ENCODE peak calls at places on chromosome 17, in nine cellular contexts. One of them, this sample, is unnamed.

GRCh38 chr17:1535737-1536136 is 19.3 kb upstream of the INPP5K start:
- DNase-seq in breast epithelium: no peak
- DNase-seq in sigmoid colon: no peak
- DNase-seq in cardiac fibroblast: no peak
- DNase-seq in AG10803: no peak
- DNase-seq in mesenchymal stem cell: no peak
- DNase-seq in lower leg skin: no peak
- DNase-seq in fibroblast of lung: no peak
- DNase-seq in SK-N-MC: no peak
- DNase-seq in this sample: no peak

GRCh38 chr17:67689534-67690177 is 28.1 kb upstream of the NOL11 start:
- DNase-seq in breast epithelium: no peak
- DNase-seq in sigmoid colon: no peak
- DNase-seq in cardiac fibroblast: peak; percentile 84
- DNase-seq in AG10803: peak; percentile 67
- DNase-seq in mesenchymal stem cell: peak; percentile 70
- DNase-seq in lower leg skin: no peak
- DNase-seq in fibroblast of lung: peak; percentile 48
- DNase-seq in SK-N-MC: peak; percentile 50
- DNase-seq in this sample: no peak

GRCh38 chr17:35028531-35029262 is 34.8 kb downstream of the RFFL start:
- DNase-seq in breast epithelium: no peak
- DNase-seq in sigmoid colon: no peak
- DNase-seq in cardiac fibroblast: peak; percentile 55
- DNase-seq in AG10803: no peak
- DNase-seq in mesenchymal stem cell: no peak
- DNase-seq in lower leg skin: no peak
- DNase-seq in fibroblast of lung: peak; percentile 25
- DNase-seq in SK-N-MC: no peak
- DNase-seq in this sample: no peak

GRCh38 chr17:68291836-68292688 is 767 bp downstream of the ARSG start:
- DNase-seq in breast epithelium: peak; percentile 80
- DNase-seq in sigmoid colon: peak; percentile 77
- DNase-seq in cardiac fibroblast: peak; percentile 76
- DNase-seq in AG10803: peak; percentile 53
- DNase-seq in mesenchymal stem cell: peak; percentile 85
- DNase-seq in lower leg skin: peak; percentile 95
- DNase-seq in fibroblast of lung: peak; percentile 77
- DNase-seq in SK-N-MC: peak; percentile 26
- DNase-seq in this sample: peak; percentile 96

GRCh38 chr17:38735161-38735997 is 5.2 kb downstream of the CISD3 start:
- DNase-seq in breast epithelium: no peak
- DNase-seq in sigmoid colon: no peak
- DNase-seq in cardiac fibroblast: peak; percentile 46
- DNase-seq in AG10803: no peak
- DNase-seq in mesenchymal stem cell: peak; percentile 45
- DNase-seq in lower leg skin: peak; percentile 92
- DNase-seq in fibroblast of lung: no peak
- DNase-seq in SK-N-MC: no peak
- DNase-seq in this sample: no peak

GRCh38 chr17:31155208-31155810 is 60.5 kb downstream of the NF1 start:
- DNase-seq in breast epithelium: no peak
- DNase-seq in sigmoid colon: no peak
- DNase-seq in cardiac fibroblast: peak; percentile 19
- DNase-seq in AG10803: peak; percentile 13
- DNase-seq in mesenchymal stem cell: no peak
- DNase-seq in lower leg skin: no peak
- DNase-seq in fibroblast of lung: peak; percentile 47
- DNase-seq in SK-N-MC: no peak
- DNase-seq in this sample: no peak

GRCh38 chr17:17836818-17837379 is at the start of gene SREBF1:
- DNase-seq in breast epithelium: no peak
- DNase-seq in sigmoid colon: peak; percentile 86
- DNase-seq in cardiac fibroblast: peak; percentile 54
- DNase-seq in AG10803: no peak
- DNase-seq in mesenchymal stem cell: peak; percentile 79
- DNase-seq in lower leg skin: peak; percentile 93
- DNase-seq in fibroblast of lung: peak; percentile 53
- DNase-seq in SK-N-MC: no peak
- DNase-seq in this sample: no peak

GRCh38 chr17:77356109-77356689 is 215.4 kb downstream of the SEC14L1 start:
- DNase-seq in breast epithelium: no peak
- DNase-seq in sigmoid colon: peak; percentile 62
- DNase-seq in cardiac fibroblast: peak; percentile 40
- DNase-seq in AG10803: no peak
- DNase-seq in mesenchymal stem cell: no peak
- DNase-seq in lower leg skin: peak; percentile 76
- DNase-seq in fibroblast of lung: no peak
- DNase-seq in SK-N-MC: no peak
- DNase-seq in this sample: peak; percentile 83

GRCh38 chr17:21019976-21020575 is 22.7 kb downstream of the USP22 start:
- DNase-seq in breast epithelium: no peak
- DNase-seq in sigmoid colon: peak; percentile 73
- DNase-seq in cardiac fibroblast: peak; percentile 59
- DNase-seq in AG10803: peak; percentile 41
- DNase-seq in mesenchymal stem cell: peak; percentile 29
- DNase-seq in lower leg skin: no peak
- DNase-seq in fibroblast of lung: no peak
- DNase-seq in SK-N-MC: no peak
- DNase-seq in this sample: no peak

GRCh38 chr17:34527908-34528470 is 51.4 kb upstream of the TMEM132E start:
- DNase-seq in breast epithelium: no peak
- DNase-seq in sigmoid colon: no peak
- DNase-seq in cardiac fibroblast: no peak
- DNase-seq in AG10803: no peak
- DNase-seq in mesenchymal stem cell: no peak
- DNase-seq in lower leg skin: no peak
- DNase-seq in fibroblast of lung: no peak
- DNase-seq in SK-N-MC: no peak
- DNase-seq in this sample: no peak

GRCh38 chr17:32621612-32622312 is 135.0 kb downstream of the CDK5R1 start:
- DNase-seq in breast epithelium: no peak
- DNase-seq in sigmoid colon: no peak
- DNase-seq in cardiac fibroblast: peak; percentile 13
- DNase-seq in AG10803: peak; percentile 0
- DNase-seq in mesenchymal stem cell: peak; percentile 57
- DNase-seq in lower leg skin: no peak
- DNase-seq in fibroblast of lung: no peak
- DNase-seq in SK-N-MC: no peak
- DNase-seq in this sample: no peak

GRCh38 chr17:40558651-40559015 is 6.6 kb downstream of the CCR7 start:
- DNase-seq in breast epithelium: no peak
- DNase-seq in sigmoid colon: no peak
- DNase-seq in cardiac fibroblast: peak; percentile 2
- DNase-seq in AG10803: no peak
- DNase-seq in mesenchymal stem cell: no peak
- DNase-seq in lower leg skin: no peak
- DNase-seq in fibroblast of lung: no peak
- DNase-seq in SK-N-MC: no peak
- DNase-seq in this sample: peak; percentile 86

GRCh38 chr17:40560592-40561293 is 4.5 kb downstream of the CCR7 start:
- DNase-seq in breast epithelium: no peak
- DNase-seq in sigmoid colon: no peak
- DNase-seq in cardiac fibroblast: peak; percentile 85
- DNase-seq in AG10803: peak; percentile 41
- DNase-seq in mesenchymal stem cell: peak; percentile 78
- DNase-seq in lower leg skin: peak; percentile 85
- DNase-seq in fibroblast of lung: peak; percentile 92
- DNase-seq in SK-N-MC: no peak
- DNase-seq in this sample: peak; percentile 88

GRCh38 chr17:40559016-40559853 is 6.0 kb downstream of the CCR7 start:
- DNase-seq in breast epithelium: peak; percentile 82
- DNase-seq in sigmoid colon: no peak
- DNase-seq in cardiac fibroblast: peak; percentile 8
- DNase-seq in AG10803: no peak
- DNase-seq in mesenchymal stem cell: no peak
- DNase-seq in lower leg skin: peak; percentile 90
- DNase-seq in fibroblast of lung: no peak
- DNase-seq in SK-N-MC: no peak
- DNase-seq in this sample: peak; percentile 83

GRCh38 chr17:40561294-40561870 is 3.9 kb downstream of the CCR7 start:
- DNase-seq in breast epithelium: no peak
- DNase-seq in sigmoid colon: no peak
- DNase-seq in cardiac fibroblast: peak; percentile 34
- DNase-seq in AG10803: no peak
- DNase-seq in mesenchymal stem cell: peak; percentile 47
- DNase-seq in lower leg skin: peak; percentile 75
- DNase-seq in fibroblast of lung: no peak
- DNase-seq in SK-N-MC: no peak
- DNase-seq in this sample: peak; percentile 78

DNA sequence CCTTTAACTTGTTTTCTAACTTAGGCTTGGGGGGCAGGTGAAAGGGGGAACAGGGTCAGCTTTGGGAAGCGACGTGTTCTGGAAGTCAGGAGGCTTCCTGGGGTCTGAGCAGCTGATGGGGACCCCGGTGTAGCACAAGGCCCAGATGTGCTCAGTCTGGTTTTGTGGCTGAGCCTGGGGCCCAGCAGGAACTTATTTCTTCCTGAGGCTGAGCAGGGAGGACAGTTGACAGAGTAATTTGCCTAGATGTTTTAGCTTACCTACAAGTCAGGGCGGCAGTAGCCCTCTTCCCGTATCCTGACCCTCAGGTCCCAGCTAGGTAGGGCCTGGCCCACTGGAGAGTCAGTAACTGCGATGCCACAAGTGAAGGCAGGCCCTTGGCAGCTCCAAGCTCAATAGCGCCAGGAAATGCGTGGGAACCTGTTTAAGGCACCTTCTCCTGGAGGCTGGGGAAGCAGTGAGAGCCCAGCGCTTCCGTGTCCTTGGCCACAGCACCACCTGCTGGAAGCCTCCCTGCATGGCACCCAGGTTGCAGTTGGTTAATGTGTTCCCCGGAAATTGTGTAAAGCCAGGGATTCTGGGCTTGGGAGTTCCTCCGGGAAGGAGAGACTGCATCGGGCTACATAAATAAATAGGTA is 5.2 kb downstream of the CCR7 start:
- DNase-seq in breast epithelium: peak; percentile 95
- DNase-seq in sigmoid colon: peak; percentile 96
- DNase-seq in cardiac fibroblast: peak; percentile 96
- DNase-seq in AG10803: peak; percentile 93
- DNase-seq in mesenchymal stem cell: peak; percentile 92
- DNase-seq in lower leg skin: peak; percentile 99
- DNase-seq in fibroblast of lung: peak; percentile 89
- DNase-seq in SK-N-MC: peak; percentile 86
- DNase-seq in this sample: peak; percentile 97
- H3K4me3 ChIP-seq in breast epithelium: peak overlapping the region; percentile 1
- H3K4me3 ChIP-seq in sigmoid colon: no peak overlapping the region
- H3K4me3 ChIP-seq in cardiac fibroblast: no peak overlapping the region
- H3K4me3 ChIP-seq in AG10803: peak overlapping the region; percentile 39
- H3K4me3 ChIP-seq in mesenchymal stem cell: no peak overlapping the region
- H3K4me3 ChIP-seq in lower leg skin: no peak overlapping the region
- H3K4me3 ChIP-seq in fibroblast of lung: no peak overlapping the region
- H3K4me3 ChIP-seq in SK-N-MC: peak overlapping the region; percentile 21
- H3K4me3 ChIP-seq in this sample: no peak overlapping the region

GRCh38 chr17:61411114-61411943 is 11.7 kb downstream of the TBX2 start:
- DNase-seq in breast epithelium: peak; percentile 68
- DNase-seq in sigmoid colon: peak; percentile 76
- DNase-seq in cardiac fibroblast: peak; percentile 76
- DNase-seq in AG10803: peak; percentile 58
- DNase-seq in mesenchymal stem cell: peak; percentile 88
- DNase-seq in lower leg skin: peak; percentile 89
- DNase-seq in fibroblast of lung: peak; percentile 77
- DNase-seq in SK-N-MC: no peak
- DNase-seq in this sample: no peak

GRCh38 chr17:61411944-61412859 is 12.6 kb downstream of the TBX2 start:
- DNase-seq in breast epithelium: peak; percentile 78
- DNase-seq in sigmoid colon: peak; percentile 90
- DNase-seq in cardiac fibroblast: peak; percentile 84
- DNase-seq in AG10803: peak; percentile 71
- DNase-seq in mesenchymal stem cell: peak; percentile 88
- DNase-seq in lower leg skin: peak; percentile 96
- DNase-seq in fibroblast of lung: peak; percentile 80
- DNase-seq in SK-N-MC: no peak
- DNase-seq in this sample: no peak

GRCh38 chr17:61410100-61410551 is 10.5 kb downstream of the TBX2 start:
- DNase-seq in breast epithelium: peak; percentile 49
- DNase-seq in sigmoid colon: peak; percentile 57
- DNase-seq in cardiac fibroblast: no peak
- DNase-seq in AG10803: no peak
- DNase-seq in mesenchymal stem cell: no peak
- DNase-seq in lower leg skin: peak; percentile 85
- DNase-seq in fibroblast of lung: no peak
- DNase-seq in SK-N-MC: no peak
- DNase-seq in this sample: no peak

GRCh38 chr17:61409301-61410099 is 9.9 kb downstream of the TBX2 start:
- DNase-seq in breast epithelium: peak; percentile 59
- DNase-seq in sigmoid colon: peak; percentile 68
- DNase-seq in cardiac fibroblast: peak; percentile 69
- DNase-seq in AG10803: peak; percentile 57
- DNase-seq in mesenchymal stem cell: peak; percentile 74
- DNase-seq in lower leg skin: peak; percentile 91
- DNase-seq in fibroblast of lung: peak; percentile 70
- DNase-seq in SK-N-MC: no peak
- DNase-seq in this sample: no peak

GRCh38 chr17:61410555-61411089 is 11.0 kb downstream of the TBX2 start:
- DNase-seq in breast epithelium: peak; percentile 81
- DNase-seq in sigmoid colon: peak; percentile 78
- DNase-seq in cardiac fibroblast: peak; percentile 84
- DNase-seq in AG10803: peak; percentile 43
- DNase-seq in mesenchymal stem cell: peak; percentile 88
- DNase-seq in lower leg skin: peak; percentile 94
- DNase-seq in fibroblast of lung: peak; percentile 76
- DNase-seq in SK-N-MC: no peak
- DNase-seq in this sample: no peak
- H3K4me3 ChIP-seq in breast epithelium: peak overlapping the region; percentile 58
- H3K4me3 ChIP-seq in sigmoid colon: peak overlapping the region; percentile 48
- H3K4me3 ChIP-seq in cardiac fibroblast: no peak overlapping the region
- H3K4me3 ChIP-seq in AG10803: no peak overlapping the region
- H3K4me3 ChIP-seq in mesenchymal stem cell: peak overlapping the region; percentile 62
- H3K4me3 ChIP-seq in lower leg skin: no peak overlapping the region
- H3K4me3 ChIP-seq in fibroblast of lung: peak overlapping the region; percentile 29
- H3K4me3 ChIP-seq in SK-N-MC: peak overlapping the region; percentile 88
- H3K4me3 ChIP-seq in this sample: peak overlapping the region; percentile 69

GRCh38 chr17:16212793-16213192 is 2.5 kb downstream of the NCOR1 start:
- DNase-seq in breast epithelium: no peak
- DNase-seq in sigmoid colon: no peak
- DNase-seq in cardiac fibroblast: no peak
- DNase-seq in AG10803: no peak
- DNase-seq in mesenchymal stem cell: no peak
- DNase-seq in lower leg skin: no peak
- DNase-seq in fibroblast of lung: no peak
- DNase-seq in SK-N-MC: no peak
- DNase-seq in this sample: no peak
- H3K4me3 ChIP-seq in breast epithelium: no peak overlapping the region
- H3K4me3 ChIP-seq in sigmoid colon: no peak overlapping the region
- H3K4me3 ChIP-seq in cardiac fibroblast: no peak overlapping the region
- H3K4me3 ChIP-seq in AG10803: no peak overlapping the region
- H3K4me3 ChIP-seq in mesenchymal stem cell: no peak overlapping the region
- H3K4me3 ChIP-seq in lower leg skin: no peak overlapping the region
- H3K4me3 ChIP-seq in fibroblast of lung: no peak overlapping the region
- H3K4me3 ChIP-seq in SK-N-MC: no peak overlapping the region
- H3K4me3 ChIP-seq in this sample: no peak overlapping the region

DNA sequence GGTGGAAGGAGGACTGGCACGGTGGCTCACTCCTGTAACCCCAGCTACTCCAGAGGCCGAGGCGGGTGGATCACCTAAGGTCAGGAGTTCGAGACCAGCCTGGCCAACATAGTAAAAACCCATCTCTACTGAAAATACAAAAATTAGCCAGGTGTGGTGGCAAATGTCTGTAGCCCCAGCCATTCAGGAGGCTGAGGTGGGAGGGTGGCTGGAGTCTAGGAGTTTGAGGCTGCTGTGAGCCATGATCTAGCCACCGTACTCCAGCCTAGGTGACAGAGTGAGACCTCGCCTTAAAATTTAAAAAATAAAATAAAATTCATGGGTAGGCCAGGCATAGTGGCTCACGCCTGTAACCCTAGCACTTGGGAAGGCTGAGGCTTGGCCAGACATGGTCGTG is 1.2 kb upstream of the RPH3AL start:
- DNase-seq in breast epithelium: no peak
- DNase-seq in sigmoid colon: no peak
- DNase-seq in cardiac fibroblast: no peak
- DNase-seq in AG10803: no peak
- DNase-seq in mesenchymal stem cell: no peak
- DNase-seq in lower leg skin: peak; percentile 70
- DNase-seq in fibroblast of lung: no peak
- DNase-seq in SK-N-MC: no peak
- DNase-seq in this sample: no peak
- H3K4me3 ChIP-seq in breast epithelium: no peak overlapping the region
- H3K4me3 ChIP-seq in sigmoid colon: no peak overlapping the region
- H3K4me3 ChIP-seq in cardiac fibroblast: no peak overlapping the region
- H3K4me3 ChIP-seq in AG10803: no peak overlapping the region
- H3K4me3 ChIP-seq in mesenchymal stem cell: no peak overlapping the region
- H3K4me3 ChIP-seq in lower leg skin: no peak overlapping the region
- H3K4me3 ChIP-seq in fibroblast of lung: no peak overlapping the region
- H3K4me3 ChIP-seq in SK-N-MC: no peak overlapping the region
- H3K4me3 ChIP-seq in this sample: no peak overlapping the region